ENCODE peak calls at places on chromosomes 7 and 10, in nine cellular contexts. One of them, this sample, is unnamed.

GRCh38 chr7:49386792-49387191 is 386.6 kb upstream of the VWC2 start:
- DNase-seq in upper lobe of right lung: no peak
- DNase-seq in bronchial epithelial cell: no peak
- DNase-seq in colonic mucosa: no peak
- DNase-seq in body of pancreas: no peak
- DNase-seq in SK-N-MC: no peak
- DNase-seq in CD4-positive, alpha-beta memory T cell: no peak
- DNase-seq in A549: no peak
- DNase-seq in psoas muscle: no peak
- DNase-seq in this sample: no peak

GRCh38 chr10:62057872-62058271 is 156.4 kb downstream of the ARID5B start:
- DNase-seq in colonic mucosa: no peak
- DNase-seq in upper lobe of right lung: no peak
- DNase-seq in body of pancreas: no peak
- DNase-seq in CD4-positive, alpha-beta memory T cell: no peak
- DNase-seq in psoas muscle: no peak
- DNase-seq in bronchial epithelial cell: no peak
- DNase-seq in SK-N-MC: no peak
- DNase-seq in A549: no peak
- DNase-seq in this sample: no peak

GRCh38 chr7:20594023-20594422 is 21.4 kb upstream of the ABCB5 start:
- DNase-seq in psoas muscle: no peak
- DNase-seq in SK-N-MC: no peak
- DNase-seq in colonic mucosa: no peak
- DNase-seq in bronchial epithelial cell: no peak
- DNase-seq in A549: no peak
- DNase-seq in upper lobe of right lung: no peak
- DNase-seq in CD4-positive, alpha-beta memory T cell: no peak
- DNase-seq in body of pancreas: peak
- DNase-seq in this sample: no peak

GRCh38 chr7:2164156-2164555 is 68.6 kb downstream of the MAD1L1 start:
- DNase-seq in bronchial epithelial cell: no peak
- DNase-seq in A549: no peak
- DNase-seq in SK-N-MC: no peak
- DNase-seq in psoas muscle: no peak
- DNase-seq in upper lobe of right lung: peak
- DNase-seq in body of pancreas: no peak
- DNase-seq in CD4-positive, alpha-beta memory T cell: no peak
- DNase-seq in colonic mucosa: no peak
- DNase-seq in this sample: no peak

GRCh38 chr7:130903358-130903974 is 169.5 kb upstream of the KLF14 start:
- DNase-seq in body of pancreas: peak
- DNase-seq in A549: no peak
- DNase-seq in upper lobe of right lung: no peak
- DNase-seq in SK-N-MC: no peak
- DNase-seq in CD4-positive, alpha-beta memory T cell: peak
- DNase-seq in colonic mucosa: no peak
- DNase-seq in psoas muscle: no peak
- DNase-seq in bronchial epithelial cell: peak
- DNase-seq in this sample: peak

GRCh38 chr7:141012044-141012685 is 2.6 kb downstream of the MRPS33 start:
- DNase-seq in body of pancreas: peak
- DNase-seq in CD4-positive, alpha-beta memory T cell: peak
- DNase-seq in bronchial epithelial cell: peak
- DNase-seq in psoas muscle: peak
- DNase-seq in upper lobe of right lung: no peak
- DNase-seq in A549: peak
- DNase-seq in SK-N-MC: no peak
- DNase-seq in colonic mucosa: peak
- DNase-seq in this sample: no peak

GRCh38 chr10:3668276-3668960 is 116.6 kb downstream of the KLF6 start:
- DNase-seq in body of pancreas: peak
- DNase-seq in upper lobe of right lung: peak
- DNase-seq in colonic mucosa: peak
- DNase-seq in CD4-positive, alpha-beta memory T cell: peak
- DNase-seq in bronchial epithelial cell: peak
- DNase-seq in psoas muscle: peak
- DNase-seq in SK-N-MC: no peak
- DNase-seq in A549: no peak
- DNase-seq in this sample: peak

GRCh38 chr10:48542471-48543210 is 62.2 kb downstream of the ARHGAP22 start:
- DNase-seq in CD4-positive, alpha-beta memory T cell: no peak
- DNase-seq in A549: no peak
- DNase-seq in body of pancreas: no peak
- DNase-seq in upper lobe of right lung: no peak
- DNase-seq in bronchial epithelial cell: no peak
- DNase-seq in SK-N-MC: no peak
- DNase-seq in colonic mucosa: no peak
- DNase-seq in psoas muscle: no peak
- DNase-seq in this sample: no peak

DNA sequence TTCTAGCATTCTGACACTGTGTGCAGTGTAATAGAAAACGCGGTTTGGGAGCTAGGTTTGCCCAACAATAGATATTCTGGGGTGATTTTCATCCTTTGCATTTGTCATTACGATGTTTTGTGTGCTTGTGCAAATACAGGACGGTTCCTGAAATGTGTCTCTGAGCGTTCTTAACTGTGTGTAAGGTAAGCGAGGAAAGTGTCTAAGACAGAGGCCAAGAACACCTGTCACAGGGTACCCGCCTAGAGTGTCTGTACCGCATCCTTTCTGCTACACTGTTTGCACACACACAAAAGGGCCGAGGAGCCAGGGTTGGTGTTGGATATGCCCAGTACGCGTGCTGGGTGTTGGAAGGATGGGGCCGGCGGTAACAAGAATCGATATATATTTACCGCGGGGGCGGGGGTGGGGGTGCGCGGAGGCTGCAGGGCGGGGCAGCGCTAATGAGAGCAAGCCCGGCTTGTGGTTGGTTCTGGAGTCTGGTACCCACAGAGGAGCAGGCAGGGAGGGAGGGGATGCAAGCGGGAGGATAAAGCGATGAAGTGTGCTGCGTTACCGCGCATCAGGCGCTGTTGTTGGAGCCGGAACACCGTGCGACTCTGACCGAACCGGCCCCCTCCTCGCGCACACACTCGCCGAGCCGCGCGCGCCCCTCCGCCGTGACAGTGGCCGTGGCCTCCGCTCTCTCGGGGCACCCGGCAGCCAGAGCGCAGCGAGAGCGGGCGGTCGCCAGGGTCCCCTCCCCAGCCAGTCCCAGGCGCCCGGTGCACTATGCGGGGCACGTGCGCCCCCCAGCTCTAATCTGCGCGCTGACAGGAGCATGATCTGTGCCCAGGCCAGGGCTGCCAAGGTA is at the start of gene HECW1:
- DNase-seq in A549: no peak
- DNase-seq in upper lobe of right lung: no peak
- DNase-seq in bronchial epithelial cell: no peak
- DNase-seq in colonic mucosa: no peak
- DNase-seq in body of pancreas: no peak
- DNase-seq in SK-N-MC: no peak
- DNase-seq in CD4-positive, alpha-beta memory T cell: no peak
- DNase-seq in psoas muscle: no peak
- DNase-seq in this sample: no peak
- H3K4me3 ChIP-seq in A549: peak
- H3K4me3 ChIP-seq in upper lobe of right lung: peak
- H3K4me3 ChIP-seq in bronchial epithelial cell: no peak
- H3K4me3 ChIP-seq in colonic mucosa: peak
- H3K4me3 ChIP-seq in body of pancreas: no peak
- H3K4me3 ChIP-seq in SK-N-MC: peak
- H3K4me3 ChIP-seq in CD4-positive, alpha-beta memory T cell: no peak
- H3K4me3 ChIP-seq in psoas muscle: peak
- H3K4me3 ChIP-seq in this sample: peak

DNA sequence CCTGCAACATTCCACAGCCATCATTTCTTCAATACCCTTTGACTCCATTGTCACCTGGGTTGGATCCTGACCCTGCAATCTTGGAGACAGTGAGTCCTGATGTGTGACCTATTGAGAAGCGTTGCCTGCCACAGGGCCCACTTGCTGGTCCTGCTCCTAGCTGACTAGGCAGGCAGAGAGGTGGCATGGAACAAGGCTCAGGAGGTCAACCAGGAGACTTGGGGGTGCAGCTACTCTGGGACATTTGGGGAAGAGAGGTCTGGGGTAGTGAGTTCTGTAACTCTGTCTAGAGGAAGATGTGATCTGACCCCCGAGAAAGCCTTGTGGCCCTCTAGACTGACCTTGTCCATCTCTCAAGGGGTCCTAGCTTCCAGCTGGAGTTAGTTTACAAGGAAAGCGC is 1.8 kb downstream of the ZMIZ2 start:
- DNase-seq in bronchial epithelial cell: no peak
- DNase-seq in psoas muscle: no peak
- DNase-seq in colonic mucosa: no peak
- DNase-seq in upper lobe of right lung: no peak
- DNase-seq in body of pancreas: no peak
- DNase-seq in CD4-positive, alpha-beta memory T cell: no peak
- DNase-seq in SK-N-MC: no peak
- DNase-seq in A549: no peak
- DNase-seq in this sample: no peak
- H3K4me3 ChIP-seq in bronchial epithelial cell: no peak
- H3K4me3 ChIP-seq in psoas muscle: no peak
- H3K4me3 ChIP-seq in colonic mucosa: no peak
- H3K4me3 ChIP-seq in upper lobe of right lung: no peak
- H3K4me3 ChIP-seq in body of pancreas: no peak
- H3K4me3 ChIP-seq in CD4-positive, alpha-beta memory T cell: peak
- H3K4me3 ChIP-seq in SK-N-MC: peak
- H3K4me3 ChIP-seq in A549: no peak
- H3K4me3 ChIP-seq in this sample: peak

GRCh38 chr10:100670828-100671479 is 74.4 kb upstream of the PAX2 start:
- DNase-seq in A549: peak
- DNase-seq in colonic mucosa: peak
- DNase-seq in SK-N-MC: no peak
- DNase-seq in CD4-positive, alpha-beta memory T cell: peak
- DNase-seq in bronchial epithelial cell: no peak
- DNase-seq in psoas muscle: peak
- DNase-seq in upper lobe of right lung: peak
- DNase-seq in body of pancreas: peak
- DNase-seq in this sample: no peak

GRCh38 chr10:100669616-100670015 is 75.8 kb upstream of the PAX2 start:
- DNase-seq in A549: no peak
- DNase-seq in SK-N-MC: no peak
- DNase-seq in psoas muscle: no peak
- DNase-seq in bronchial epithelial cell: no peak
- DNase-seq in upper lobe of right lung: no peak
- DNase-seq in body of pancreas: no peak
- DNase-seq in colonic mucosa: no peak
- DNase-seq in CD4-positive, alpha-beta memory T cell: no peak
- DNase-seq in this sample: no peak

GRCh38 chr10:100672199-100672598 is 73.2 kb upstream of the PAX2 start:
- DNase-seq in CD4-positive, alpha-beta memory T cell: no peak
- DNase-seq in A549: no peak
- DNase-seq in bronchial epithelial cell: no peak
- DNase-seq in SK-N-MC: no peak
- DNase-seq in psoas muscle: no peak
- DNase-seq in upper lobe of right lung: no peak
- DNase-seq in colonic mucosa: no peak
- DNase-seq in body of pancreas: no peak
- DNase-seq in this sample: no peak

GRCh38 chr10:100668001-100668400 is 77.4 kb upstream of the PAX2 start:
- DNase-seq in SK-N-MC: no peak
- DNase-seq in psoas muscle: no peak
- DNase-seq in bronchial epithelial cell: no peak
- DNase-seq in colonic mucosa: no peak
- DNase-seq in A549: no peak
- DNase-seq in body of pancreas: no peak
- DNase-seq in CD4-positive, alpha-beta memory T cell: no peak
- DNase-seq in upper lobe of right lung: no peak
- DNase-seq in this sample: no peak

GRCh38 chr10:100670368-100670767 is 75.0 kb upstream of the PAX2 start:
- DNase-seq in colonic mucosa: no peak
- DNase-seq in body of pancreas: no peak
- DNase-seq in A549: no peak
- DNase-seq in upper lobe of right lung: no peak
- DNase-seq in bronchial epithelial cell: no peak
- DNase-seq in CD4-positive, alpha-beta memory T cell: no peak
- DNase-seq in psoas muscle: no peak
- DNase-seq in SK-N-MC: no peak
- DNase-seq in this sample: no peak
- H3K4me3 ChIP-seq in colonic mucosa: no peak
- H3K4me3 ChIP-seq in body of pancreas: no peak
- H3K4me3 ChIP-seq in A549: peak
- H3K4me3 ChIP-seq in upper lobe of right lung: no peak
- H3K4me3 ChIP-seq in bronchial epithelial cell: no peak
- H3K4me3 ChIP-seq in CD4-positive, alpha-beta memory T cell: no peak
- H3K4me3 ChIP-seq in psoas muscle: no peak
- H3K4me3 ChIP-seq in SK-N-MC: no peak
- H3K4me3 ChIP-seq in this sample: no peak

DNA sequence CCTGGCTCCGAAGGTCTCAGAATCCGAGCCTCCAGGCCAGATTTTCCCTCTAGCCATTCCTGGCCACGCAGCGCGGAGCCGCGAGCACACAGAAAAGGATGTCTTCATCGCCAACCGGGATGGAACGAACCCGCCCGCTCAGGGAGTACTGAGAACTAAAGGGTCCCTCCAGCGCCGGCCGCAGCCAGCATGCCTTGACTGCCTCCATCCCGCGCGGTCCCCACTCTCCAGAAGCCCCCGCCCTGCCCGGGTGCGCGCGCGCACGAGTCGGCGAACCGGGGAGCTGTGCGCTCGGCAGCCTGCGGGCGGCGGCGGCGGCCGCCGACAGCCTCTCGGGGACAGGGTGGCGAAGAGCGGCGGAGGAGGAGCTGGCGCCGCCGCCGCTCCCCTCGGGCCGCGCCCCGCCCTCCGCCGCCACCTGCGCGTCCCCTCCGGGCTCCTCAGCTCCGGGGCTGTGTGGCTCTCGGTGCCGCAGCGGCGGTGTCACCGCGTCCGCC is 640 bp upstream of the GALNT17 start:
- DNase-seq in bronchial epithelial cell: no peak
- DNase-seq in A549: no peak
- DNase-seq in psoas muscle: peak
- DNase-seq in body of pancreas: peak
- DNase-seq in colonic mucosa: peak
- DNase-seq in upper lobe of right lung: peak
- DNase-seq in SK-N-MC: no peak
- DNase-seq in CD4-positive, alpha-beta memory T cell: no peak
- DNase-seq in this sample: no peak
- H3K4me3 ChIP-seq in bronchial epithelial cell: peak
- H3K4me3 ChIP-seq in A549: peak
- H3K4me3 ChIP-seq in psoas muscle: peak
- H3K4me3 ChIP-seq in body of pancreas: peak
- H3K4me3 ChIP-seq in colonic mucosa: peak
- H3K4me3 ChIP-seq in upper lobe of right lung: peak
- H3K4me3 ChIP-seq in SK-N-MC: peak
- H3K4me3 ChIP-seq in CD4-positive, alpha-beta memory T cell: no peak
- H3K4me3 ChIP-seq in this sample: peak

GRCh38 chr7:133497061-133497460 is 244.2 kb downstream of the EXOC4 start:
- DNase-seq in bronchial epithelial cell: no peak
- DNase-seq in upper lobe of right lung: no peak
- DNase-seq in psoas muscle: no peak
- DNase-seq in CD4-positive, alpha-beta memory T cell: no peak
- DNase-seq in colonic mucosa: no peak
- DNase-seq in body of pancreas: no peak
- DNase-seq in A549: no peak
- DNase-seq in SK-N-MC: no peak
- DNase-seq in this sample: no peak
- H3K4me3 ChIP-seq in bronchial epithelial cell: no peak
- H3K4me3 ChIP-seq in upper lobe of right lung: no peak
- H3K4me3 ChIP-seq in psoas muscle: no peak
- H3K4me3 ChIP-seq in CD4-positive, alpha-beta memory T cell: no peak
- H3K4me3 ChIP-seq in colonic mucosa: no peak
- H3K4me3 ChIP-seq in body of pancreas: no peak
- H3K4me3 ChIP-seq in A549: no peak
- H3K4me3 ChIP-seq in SK-N-MC: no peak
- H3K4me3 ChIP-seq in this sample: no peak

This sample was measured in AG04449.